ENCODE peak calls at places on chromosome 13, in six cellular contexts. One of them, this sample, is unnamed.

GRCh38 chr13:46374710-46375109 is 12.3 kb downstream of the RUBCNL start:
- DNase-seq in HL-60: peak; percentile 72
- DNase-seq in IMR-90: no peak
- DNase-seq in right lobe of liver: no peak
- DNase-seq in heart right ventricle: no peak
- DNase-seq in H9: no peak
- DNase-seq in this sample: no peak

GRCh38 chr13:33480561-33480960 is 195.0 kb upstream of the STARD13 start:
- DNase-seq in HL-60: no peak
- DNase-seq in H9: no peak
- DNase-seq in right lobe of liver: no peak
- DNase-seq in IMR-90: peak; percentile 52
- DNase-seq in heart right ventricle: no peak
- DNase-seq in this sample: no peak

GRCh38 chr13:55566779-55567178 is 1573.9 kb upstream of the PRR20A start:
- DNase-seq in right lobe of liver: no peak
- DNase-seq in IMR-90: no peak
- DNase-seq in H9: no peak
- DNase-seq in heart right ventricle: no peak
- DNase-seq in HL-60: no peak
- DNase-seq in this sample: no peak

GRCh38 chr13:72384879-72385278 is 342.6 kb downstream of the MZT1 start:
- DNase-seq in IMR-90: peak; percentile 1
- DNase-seq in right lobe of liver: no peak
- DNase-seq in heart right ventricle: no peak
- DNase-seq in H9: no peak
- DNase-seq in HL-60: peak; percentile 6
- DNase-seq in this sample: no peak

GRCh38 chr13:26978081-26978860 is 193.3 kb downstream of the USP12 start:
- DNase-seq in heart right ventricle: no peak
- DNase-seq in HL-60: no peak
- DNase-seq in IMR-90: no peak
- DNase-seq in H9: peak; percentile 56
- DNase-seq in right lobe of liver: no peak
- DNase-seq in this sample: no peak

GRCh38 chr13:48235100-48235813 is 2.3 kb downstream of the ITM2B start:
- DNase-seq in heart right ventricle: no peak
- DNase-seq in H9: peak; percentile 55
- DNase-seq in right lobe of liver: no peak
- DNase-seq in HL-60: no peak
- DNase-seq in IMR-90: peak; percentile 25
- DNase-seq in this sample: no peak

GRCh38 chr13:25943666-25944065 is 108.2 kb downstream of the SHISA2 start:
- DNase-seq in right lobe of liver: no peak
- DNase-seq in IMR-90: no peak
- DNase-seq in heart right ventricle: no peak
- DNase-seq in HL-60: peak; percentile 87
- DNase-seq in H9: no peak
- DNase-seq in this sample: no peak

GRCh38 chr13:39379667-39380655 is 223.0 kb downstream of the LHFPL6 start:
- DNase-seq in IMR-90: peak; percentile 21
- DNase-seq in heart right ventricle: no peak
- DNase-seq in H9: no peak
- DNase-seq in right lobe of liver: no peak
- DNase-seq in HL-60: no peak
- DNase-seq in this sample: no peak

GRCh38 chr13:88507909-88508308 is 836.7 kb downstream of the SLITRK5 start:
- DNase-seq in HL-60: no peak
- DNase-seq in right lobe of liver: no peak
- DNase-seq in heart right ventricle: no peak
- DNase-seq in IMR-90: no peak
- DNase-seq in H9: no peak
- DNase-seq in this sample: no peak
- H3K27ac ChIP-seq in HL-60: no peak overlapping the region
- H3K27ac ChIP-seq in right lobe of liver: no peak overlapping the region
- H3K27ac ChIP-seq in heart right ventricle: no peak overlapping the region
- H3K27ac ChIP-seq in IMR-90: no peak overlapping the region
- H3K27ac ChIP-seq in H9: no peak overlapping the region
- H3K27ac ChIP-seq in this sample: no peak overlapping the region

GRCh38 chr13:98961204-98962105 is 16.4 kb downstream of the DOCK9 start:
- DNase-seq in H9: no peak
- DNase-seq in HL-60: no peak
- DNase-seq in heart right ventricle: no peak
- DNase-seq in IMR-90: no peak
- DNase-seq in right lobe of liver: no peak
- DNase-seq in this sample: no peak

GRCh38 chr13:98959775-98960325 is 18.0 kb downstream of the DOCK9 start:
- DNase-seq in HL-60: no peak
- DNase-seq in IMR-90: no peak
- DNase-seq in right lobe of liver: no peak
- DNase-seq in H9: no peak
- DNase-seq in heart right ventricle: no peak
- DNase-seq in this sample: no peak

GRCh38 chr13:98959299-98959698 is 18.6 kb downstream of the DOCK9 start:
- DNase-seq in heart right ventricle: no peak
- DNase-seq in H9: no peak
- DNase-seq in IMR-90: no peak
- DNase-seq in HL-60: no peak
- DNase-seq in right lobe of liver: no peak
- DNase-seq in this sample: no peak

GRCh38 chr13:98958443-98958794 is 19.4 kb downstream of the DOCK9 start:
- DNase-seq in H9: no peak
- DNase-seq in HL-60: no peak
- DNase-seq in IMR-90: no peak
- DNase-seq in right lobe of liver: no peak
- DNase-seq in heart right ventricle: no peak
- DNase-seq in this sample: no peak

DNA sequence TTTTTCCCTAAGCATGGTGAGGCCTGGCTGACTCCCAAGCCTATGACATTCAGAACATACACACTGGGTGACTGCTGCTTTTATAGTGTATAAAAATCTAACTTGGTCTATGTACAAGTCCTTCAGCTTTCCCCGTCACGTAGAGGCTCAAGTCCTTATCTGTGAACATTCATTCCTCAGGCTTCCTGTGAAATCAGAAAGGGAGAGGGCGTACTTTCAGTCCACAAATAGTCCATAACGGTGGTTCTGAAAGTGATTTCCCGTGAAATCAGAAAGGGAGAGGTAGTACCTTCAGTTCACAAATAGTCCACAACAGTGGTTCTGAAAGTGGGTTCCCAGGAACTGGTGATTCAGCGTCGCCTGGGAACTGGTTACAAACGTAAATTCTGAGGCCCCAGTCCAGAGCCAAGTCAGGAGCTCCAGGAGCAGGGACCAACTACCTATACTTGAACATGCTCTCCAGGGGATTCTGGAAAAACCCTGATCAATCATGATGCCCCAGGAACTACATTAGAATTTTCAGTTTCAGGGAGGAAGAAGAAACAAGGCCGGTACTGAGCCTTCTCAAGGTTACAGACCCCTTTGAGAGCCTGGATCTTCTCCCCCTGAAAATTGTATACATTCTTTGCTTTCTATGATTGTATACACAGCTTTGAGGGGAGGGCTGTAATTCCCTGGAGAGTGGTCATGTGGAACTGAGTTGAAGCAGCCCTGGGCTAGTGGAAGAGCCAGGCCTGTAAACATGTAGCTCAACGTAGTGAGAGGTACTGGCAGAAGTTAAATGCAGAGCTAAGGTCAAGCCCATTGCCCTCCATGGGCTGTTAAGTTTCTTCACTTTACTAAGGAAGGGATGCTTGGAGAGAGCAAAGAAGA is 17.3 kb downstream of the DOCK9 start:
- DNase-seq in H9: no peak
- DNase-seq in IMR-90: no peak
- DNase-seq in right lobe of liver: no peak
- DNase-seq in heart right ventricle: no peak
- DNase-seq in HL-60: no peak
- DNase-seq in this sample: no peak
- H3K27ac ChIP-seq in H9: no peak overlapping the region
- H3K27ac ChIP-seq in IMR-90: no peak overlapping the region
- H3K27ac ChIP-seq in right lobe of liver: no peak overlapping the region
- H3K27ac ChIP-seq in heart right ventricle: peak overlapping the region; percentile 76
- H3K27ac ChIP-seq in HL-60: no peak overlapping the region
- H3K27ac ChIP-seq in this sample: peak overlapping the region; percentile 82

DNA sequence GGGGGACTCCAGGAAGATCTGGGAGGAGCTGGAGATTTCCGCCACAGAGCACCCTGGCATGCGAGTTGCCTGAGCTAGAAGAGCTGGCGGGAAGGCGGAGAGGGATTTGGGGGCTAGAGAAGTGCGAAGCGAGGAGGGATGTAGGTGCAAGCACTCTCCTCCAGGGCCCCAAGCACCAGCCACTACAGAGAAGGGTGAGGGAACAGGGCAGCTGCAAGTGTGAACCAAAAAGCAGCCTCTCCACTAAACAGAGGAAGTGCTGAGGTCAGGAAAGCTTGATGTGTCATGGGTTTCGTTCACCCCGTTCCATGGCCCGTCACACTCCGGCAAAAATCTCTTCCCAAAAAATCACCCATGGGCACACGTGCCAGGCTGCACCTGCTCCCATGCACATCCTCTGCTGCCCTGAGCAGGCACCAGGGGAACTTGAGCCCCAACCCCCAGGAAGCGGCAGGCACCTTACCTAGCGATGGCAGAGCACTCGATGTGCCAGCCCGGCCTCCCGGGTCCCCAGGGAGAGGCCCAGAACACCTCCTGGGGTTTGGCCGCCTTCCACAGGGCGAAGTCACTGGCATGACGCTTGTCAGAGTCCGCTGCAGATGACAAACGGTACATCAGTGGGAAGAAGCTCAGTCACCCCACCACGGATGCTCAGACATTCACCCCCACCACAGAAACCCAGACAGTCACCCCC is 29.3 kb downstream of the CARS2 start:
- DNase-seq in heart right ventricle: no peak
- DNase-seq in H9: no peak
- DNase-seq in right lobe of liver: no peak
- DNase-seq in HL-60: no peak
- DNase-seq in IMR-90: no peak
- DNase-seq in this sample: no peak
- H3K27ac ChIP-seq in heart right ventricle: no peak overlapping the region
- H3K27ac ChIP-seq in H9: no peak overlapping the region
- H3K27ac ChIP-seq in right lobe of liver: no peak overlapping the region
- H3K27ac ChIP-seq in HL-60: no peak overlapping the region
- H3K27ac ChIP-seq in IMR-90: no peak overlapping the region
- H3K27ac ChIP-seq in this sample: no peak overlapping the region

DNA sequence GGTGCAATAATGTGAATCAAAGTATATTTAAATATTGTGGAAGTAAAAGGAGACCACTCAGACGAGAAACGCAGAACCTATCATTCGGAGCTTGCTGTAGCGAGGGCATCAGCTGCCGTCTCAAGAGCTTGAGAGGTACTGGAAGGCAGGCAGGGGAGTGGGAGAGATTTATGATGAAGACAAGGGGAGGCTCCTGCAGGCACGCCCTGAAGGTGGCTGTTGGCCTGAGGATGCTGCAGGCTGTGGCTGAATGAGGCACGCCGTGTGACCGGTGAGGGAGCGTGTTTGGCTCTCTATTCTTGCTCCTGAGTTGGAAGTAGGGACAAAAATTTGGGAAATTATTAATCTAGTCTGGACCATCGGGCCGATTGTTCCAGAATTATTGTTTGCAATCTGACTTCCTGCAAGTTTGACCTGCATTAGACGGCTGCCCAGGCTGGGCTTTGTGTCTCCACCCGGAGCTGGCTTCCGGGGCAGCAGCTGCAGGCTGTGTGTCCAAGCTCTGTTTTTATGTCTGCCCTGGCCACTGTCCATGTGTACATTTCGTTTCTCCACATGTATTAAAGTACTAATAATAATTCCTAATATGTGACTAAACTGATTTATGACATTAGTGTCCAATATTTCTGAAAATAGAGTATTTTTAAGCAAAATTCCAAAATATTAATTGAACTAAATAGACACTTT is 91.1 kb upstream of the ANKRD10 start:
- DNase-seq in heart right ventricle: peak; percentile 63
- DNase-seq in HL-60: no peak
- DNase-seq in H9: no peak
- DNase-seq in IMR-90: peak; percentile 43
- DNase-seq in right lobe of liver: no peak
- DNase-seq in this sample: peak; percentile 70
- H3K27ac ChIP-seq in heart right ventricle: peak overlapping the region; percentile 84
- H3K27ac ChIP-seq in HL-60: no peak overlapping the region
- H3K27ac ChIP-seq in H9: no peak overlapping the region
- H3K27ac ChIP-seq in IMR-90: peak overlapping the region; percentile 73
- H3K27ac ChIP-seq in right lobe of liver: peak overlapping the region; percentile 33
- H3K27ac ChIP-seq in this sample: peak overlapping the region; percentile 91

GRCh38 chr13:20151612-20152011 is 9.2 kb downstream of the GJA3 start:
- DNase-seq in heart right ventricle: no peak
- DNase-seq in right lobe of liver: no peak
- DNase-seq in IMR-90: no peak
- DNase-seq in H9: no peak
- DNase-seq in HL-60: no peak
- DNase-seq in this sample: no peak
- H3K27ac ChIP-seq in heart right ventricle: no peak overlapping the region
- H3K27ac ChIP-seq in right lobe of liver: no peak overlapping the region
- H3K27ac ChIP-seq in IMR-90: no peak overlapping the region
- H3K27ac ChIP-seq in H9: no peak overlapping the region
- H3K27ac ChIP-seq in HL-60: no peak overlapping the region
- H3K27ac ChIP-seq in this sample: no peak overlapping the region

This sample was measured in left ventricle myocardium inferior.